ENCODE peak calls at places on chromosomes 4 and X, in nine cellular contexts. One of them, this sample, is unnamed. For H3K27me3, the result is how much of the 10 kb centered on the place peaks cover.

GRCh38 chr4:71266090-71266794 is 72.6 kb upstream of the SLC4A4 start:
- DNase-seq in prostate gland: no peak
- DNase-seq in GM23338: no peak
- DNase-seq in spleen: no peak
- DNase-seq in breast epithelium: no peak
- DNase-seq in SK-N-SH: no peak
- DNase-seq in transverse colon: no peak
- DNase-seq in sigmoid colon: no peak
- DNase-seq in HL-60: no peak
- DNase-seq in this sample: no peak

GRCh38 chr4:183586824-183587223 is 72.2 kb downstream of the RWDD4 start:
- DNase-seq in GM23338: no peak
- DNase-seq in transverse colon: no peak
- DNase-seq in HL-60: no peak
- DNase-seq in sigmoid colon: no peak
- DNase-seq in spleen: no peak
- DNase-seq in SK-N-SH: no peak
- DNase-seq in prostate gland: no peak
- DNase-seq in breast epithelium: no peak
- DNase-seq in this sample: peak

GRCh38 chrX:1398431-1399340 is 6.8 kb upstream of the SLC25A6 start:
- DNase-seq in sigmoid colon: peak
- DNase-seq in SK-N-SH: peak
- DNase-seq in prostate gland: no peak
- DNase-seq in spleen: peak
- DNase-seq in GM23338: no peak
- DNase-seq in breast epithelium: no peak
- DNase-seq in transverse colon: no peak
- DNase-seq in HL-60: no peak
- DNase-seq in this sample: no peak

GRCh38 chr4:174036111-174036510 is 247.4 kb downstream of the FBXO8 start:
- DNase-seq in GM23338: no peak
- DNase-seq in transverse colon: no peak
- DNase-seq in SK-N-SH: no peak
- DNase-seq in sigmoid colon: no peak
- DNase-seq in prostate gland: no peak
- DNase-seq in breast epithelium: no peak
- DNase-seq in spleen: no peak
- DNase-seq in HL-60: no peak
- DNase-seq in this sample: no peak

GRCh38 chr4:151215295-151215694 is 61.7 kb upstream of the PRSS48 start:
- DNase-seq in sigmoid colon: no peak
- DNase-seq in GM23338: no peak
- DNase-seq in breast epithelium: no peak
- DNase-seq in SK-N-SH: no peak
- DNase-seq in transverse colon: no peak
- DNase-seq in spleen: no peak
- DNase-seq in HL-60: no peak
- DNase-seq in prostate gland: no peak
- DNase-seq in this sample: peak

GRCh38 chr4:1250921-1251772 is 2.2 kb upstream of the CTBP1 start:
- DNase-seq in transverse colon: no peak
- DNase-seq in spleen: peak
- DNase-seq in breast epithelium: no peak
- DNase-seq in prostate gland: no peak
- DNase-seq in HL-60: no peak
- DNase-seq in sigmoid colon: no peak
- DNase-seq in GM23338: no peak
- DNase-seq in SK-N-SH: no peak
- DNase-seq in this sample: no peak

GRCh38 chr4:83358410-83358809 is 23.8 kb upstream of the HPSE start:
- DNase-seq in transverse colon: no peak
- DNase-seq in spleen: no peak
- DNase-seq in HL-60: no peak
- DNase-seq in prostate gland: no peak
- DNase-seq in sigmoid colon: no peak
- DNase-seq in SK-N-SH: no peak
- DNase-seq in GM23338: no peak
- DNase-seq in breast epithelium: no peak
- DNase-seq in this sample: no peak

GRCh38 chr4:98181815-98182214 is 38.5 kb upstream of the STPG2 start:
- DNase-seq in transverse colon: no peak
- DNase-seq in HL-60: no peak
- DNase-seq in spleen: no peak
- DNase-seq in prostate gland: no peak
- DNase-seq in breast epithelium: no peak
- DNase-seq in sigmoid colon: no peak
- DNase-seq in GM23338: peak
- DNase-seq in SK-N-SH: no peak
- DNase-seq in this sample: no peak

GRCh38 chrX:130028196-130028595 is 45.8 kb downstream of the BCORL1 start:
- DNase-seq in transverse colon: peak
- DNase-seq in GM23338: peak
- DNase-seq in SK-N-SH: peak
- DNase-seq in sigmoid colon: no peak
- DNase-seq in prostate gland: peak
- DNase-seq in breast epithelium: no peak
- DNase-seq in spleen: peak
- DNase-seq in HL-60: peak
- DNase-seq in this sample: no peak

DNA sequence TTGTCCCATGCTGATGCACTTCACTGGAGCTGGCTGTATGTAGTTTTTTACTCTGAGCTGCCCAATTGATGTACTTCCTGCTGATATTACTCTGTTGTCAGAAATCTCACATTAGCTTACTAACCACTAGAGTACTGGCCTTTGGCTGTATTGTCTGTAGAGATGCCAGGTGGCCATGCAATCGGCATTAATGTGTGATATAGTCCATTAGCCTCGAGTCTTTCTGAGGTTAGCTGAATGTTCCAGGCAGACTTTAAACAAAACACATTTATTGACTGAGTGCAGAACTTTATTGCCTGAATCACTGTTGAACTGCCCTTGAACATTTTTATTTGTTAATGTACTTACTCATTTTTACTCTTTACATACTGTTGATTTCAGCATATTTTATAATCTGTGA is 335.2 kb downstream of the PCDH10 start:
- DNase-seq in SK-N-SH: no peak
- DNase-seq in HL-60: no peak
- DNase-seq in transverse colon: no peak
- DNase-seq in sigmoid colon: no peak
- DNase-seq in GM23338: no peak
- DNase-seq in prostate gland: no peak
- DNase-seq in breast epithelium: no peak
- DNase-seq in spleen: no peak
- DNase-seq in this sample: no peak
- TF ChIP-seq POLR2AphosphoS5 in SK-N-SH: no peak
- TF ChIP-seq POLR2AphosphoS5 in HL-60: no peak
- TF ChIP-seq POLR2AphosphoS5 in transverse colon: no peak
- TF ChIP-seq POLR2AphosphoS5 in sigmoid colon: no peak
- TF ChIP-seq POLR2AphosphoS5 in GM23338: no peak
- TF ChIP-seq POLR2AphosphoS5 in prostate gland: no peak
- TF ChIP-seq POLR2AphosphoS5 in breast epithelium: no peak
- TF ChIP-seq POLR2AphosphoS5 in spleen: no peak
- TF ChIP-seq POLR2AphosphoS5 in this sample: no peak

DNA sequence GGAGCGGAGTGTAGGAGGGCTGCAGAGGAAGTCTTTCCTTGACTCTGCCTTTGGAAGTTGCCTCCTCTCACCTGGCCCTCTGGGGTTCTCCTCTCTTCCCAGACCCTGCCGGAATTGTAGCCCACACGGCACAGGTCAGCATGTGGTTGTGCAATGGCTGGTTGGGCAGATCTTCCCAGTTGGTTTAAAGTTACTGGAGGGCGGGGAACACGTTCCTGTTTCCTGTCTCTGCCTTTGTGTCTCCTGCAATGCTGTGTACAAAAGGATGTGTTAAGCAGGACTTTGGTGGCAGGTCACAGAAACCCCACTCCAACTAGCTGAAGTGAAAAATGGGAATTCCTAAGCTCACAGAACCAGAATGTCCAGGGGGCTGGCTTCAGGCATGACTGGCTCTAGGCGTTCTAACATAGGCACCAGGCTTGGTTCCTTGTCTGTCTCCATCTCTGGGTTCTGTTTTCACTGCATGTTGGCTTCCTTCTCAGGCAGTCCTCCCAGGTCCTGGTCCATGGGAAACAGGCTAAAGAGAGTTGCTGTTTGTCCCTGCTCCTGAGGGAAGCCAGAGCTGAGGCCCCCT is 19.9 kb downstream of the SORCS2 start:
- DNase-seq in prostate gland: no peak
- DNase-seq in sigmoid colon: no peak
- DNase-seq in HL-60: no peak
- DNase-seq in transverse colon: no peak
- DNase-seq in GM23338: no peak
- DNase-seq in SK-N-SH: no peak
- DNase-seq in breast epithelium: no peak
- DNase-seq in spleen: no peak
- DNase-seq in this sample: no peak
- H3K27me3 ChIP-seq in prostate gland: under half
- H3K27me3 ChIP-seq in sigmoid colon: under half
- H3K27me3 ChIP-seq in HL-60: under half
- H3K27me3 ChIP-seq in transverse colon: under half
- H3K27me3 ChIP-seq in GM23338: under half
- H3K27me3 ChIP-seq in SK-N-SH: under half
- H3K27me3 ChIP-seq in breast epithelium: under half
- H3K27me3 ChIP-seq in spleen: under half
- H3K27me3 ChIP-seq in this sample: under half

GRCh38 chrX:106220177-106220576 is 52.1 kb downstream of the PWWP3B start:
- DNase-seq in spleen: no peak
- DNase-seq in GM23338: peak
- DNase-seq in HL-60: no peak
- DNase-seq in prostate gland: no peak
- DNase-seq in sigmoid colon: no peak
- DNase-seq in transverse colon: no peak
- DNase-seq in breast epithelium: no peak
- DNase-seq in SK-N-SH: no peak
- DNase-seq in this sample: no peak
- TF ChIP-seq CTCF in spleen: no peak
- TF ChIP-seq CTCF in GM23338: peak
- TF ChIP-seq CTCF in HL-60: no peak
- TF ChIP-seq CTCF in prostate gland: no peak
- TF ChIP-seq CTCF in sigmoid colon: no peak
- TF ChIP-seq CTCF in transverse colon: peak
- TF ChIP-seq CTCF in breast epithelium: no peak
- TF ChIP-seq CTCF in SK-N-SH: peak
- TF ChIP-seq CTCF in this sample: no peak

GRCh38 chr4:10106421-10107039 is 10.1 kb downstream of the WDR1 start:
- DNase-seq in prostate gland: peak
- DNase-seq in SK-N-SH: peak
- DNase-seq in transverse colon: peak
- DNase-seq in sigmoid colon: peak
- DNase-seq in HL-60: no peak
- DNase-seq in GM23338: no peak
- DNase-seq in spleen: no peak
- DNase-seq in breast epithelium: no peak
- DNase-seq in this sample: peak
- TF ChIP-seq POLR2AphosphoS5 in prostate gland: peak
- TF ChIP-seq POLR2AphosphoS5 in SK-N-SH: peak
- TF ChIP-seq POLR2AphosphoS5 in transverse colon: peak
- TF ChIP-seq POLR2AphosphoS5 in sigmoid colon: peak
- TF ChIP-seq POLR2AphosphoS5 in HL-60: no peak
- TF ChIP-seq POLR2AphosphoS5 in GM23338: no peak
- TF ChIP-seq POLR2AphosphoS5 in spleen: peak
- TF ChIP-seq POLR2AphosphoS5 in breast epithelium: peak
- TF ChIP-seq POLR2AphosphoS5 in this sample: peak

DNA sequence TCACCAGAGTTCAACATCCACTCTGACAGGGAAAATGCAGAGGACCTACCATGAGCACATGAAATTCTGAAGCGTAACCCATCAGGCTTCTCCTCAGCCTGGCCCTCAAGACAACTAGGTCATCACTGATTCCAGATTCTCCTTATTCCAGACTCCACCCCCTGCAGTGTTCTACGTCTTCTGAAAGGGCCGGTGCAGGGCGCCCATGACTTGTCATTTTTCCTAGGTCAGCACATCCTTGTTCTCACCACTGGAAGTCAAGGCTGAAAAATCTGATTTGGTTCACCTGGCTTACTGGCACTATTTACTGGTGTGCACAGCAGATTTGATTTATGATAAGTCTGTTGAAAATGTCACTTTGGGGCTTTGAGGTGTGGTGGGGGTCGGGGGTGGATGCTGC is 140.9 kb upstream of the KLF3 start:
- DNase-seq in transverse colon: no peak
- DNase-seq in sigmoid colon: no peak
- DNase-seq in HL-60: no peak
- DNase-seq in prostate gland: no peak
- DNase-seq in GM23338: no peak
- DNase-seq in breast epithelium: no peak
- DNase-seq in SK-N-SH: no peak
- DNase-seq in spleen: no peak
- DNase-seq in this sample: no peak
- H3K27me3 ChIP-seq in transverse colon: under half
- H3K27me3 ChIP-seq in sigmoid colon: under half
- H3K27me3 ChIP-seq in HL-60: under half
- H3K27me3 ChIP-seq in prostate gland: under half
- H3K27me3 ChIP-seq in GM23338: under half
- H3K27me3 ChIP-seq in breast epithelium: under half
- H3K27me3 ChIP-seq in SK-N-SH: under half
- H3K27me3 ChIP-seq in spleen: under half
- H3K27me3 ChIP-seq in this sample: under half

GRCh38 chr4:109826719-109827118 is 1.1 kb upstream of the RRH start:
- DNase-seq in spleen: no peak
- DNase-seq in transverse colon: no peak
- DNase-seq in breast epithelium: no peak
- DNase-seq in HL-60: no peak
- DNase-seq in sigmoid colon: no peak
- DNase-seq in SK-N-SH: peak
- DNase-seq in GM23338: peak
- DNase-seq in prostate gland: no peak
- DNase-seq in this sample: no peak
- TF ChIP-seq CTCF in spleen: peak
- TF ChIP-seq CTCF in transverse colon: peak
- TF ChIP-seq CTCF in breast epithelium: peak
- TF ChIP-seq CTCF in HL-60: peak
- TF ChIP-seq CTCF in sigmoid colon: peak
- TF ChIP-seq CTCF in SK-N-SH: peak
- TF ChIP-seq CTCF in GM23338: no peak
- TF ChIP-seq CTCF in prostate gland: peak
- TF ChIP-seq CTCF in this sample: peak

This sample was measured in esophagus muscularis mucosa.